ENCODE peak calls at places on chromosome 12, in seven cellular contexts. X is progenitor cell of endocrine pancreas; Q is GM23338; R is NCI-H1694 treated with DMSO at 0.1 percent for 48 hours; A is fibroblast of pulmonary artery; Z is activated T-helper 1 cell treated with anti-CD3 and anti-CD28 coated beads, Interleukin-12 subunit alpha, Interleukin-12 subunit beta, Interleukin-2, Interleukin-4 antibody, amounts not matched to agents 30 ng/mL and 10 ng/mL and 1 ng/mL, durations not matched to agents 14 hours and 24 hours and 36 hours; S is lower leg skin. C is an unnamed sample.

GRCh38 chr12:662541-663292 is 528 bp downstream of the NINJ2 start:
- DNase-seq in A (peak), Z (no peak), Q (no peak), X (no peak), R (no peak), S (peak), C (no peak)

GRCh38 chr12:32437095-32437515 is 37.7 kb downstream of the FGD4 start:
- DNase-seq in X (no peak), Q (no peak), R (no peak), Z (no peak), S (no peak), A (peak), C (no peak)

GRCh38 chr12:69330475-69331473 is 17.4 kb upstream of the LYZ start:
- DNase-seq in Z (peak), Q (peak), S (peak), X (no peak), A (no peak), R (no peak), C (peak)

GRCh38 chr12:92593734-92594402 is 108.9 kb upstream of the PLEKHG7 start:
- DNase-seq in S (no peak), A (peak), X (no peak), Q (no peak), Z (peak), R (no peak), C (peak)

GRCh38 chr12:1936406-1937320 is 18.2 kb upstream of the CACNA2D4 start:
- DNase-seq in X (no peak), S (no peak), Q (no peak), R (peak), Z (no peak), A (peak), C (peak)

GRCh38 chr12:48883305-48884171 is 17.9 kb upstream of the RND1 start:
- DNase-seq in Z (no peak), Q (peak), S (no peak), R (no peak), A (peak), X (peak), C (no peak)

GRCh38 chr12:52496054-52496453 is 3.0 kb upstream of the KRT6A start:
- DNase-seq in X (no peak), Q (no peak), Z (no peak), S (no peak), A (peak), R (no peak), C (no peak)

GRCh38 chr12:75550906-75551305 is 39.5 kb upstream of the KRR1 start:
- DNase-seq in R (no peak), Q (no peak), A (peak), X (no peak), Z (no peak), S (no peak), C (no peak)

GRCh38 chr12:123942911-123943648 is 29.6 kb downstream of the CCDC92 start:
- DNase-seq in A (peak), R (no peak), X (no peak), S (peak), Q (no peak), Z (no peak), C (no peak)

GRCh38 chr12:105843989-105844768 is 294.6 kb downstream of the NUAK1 start:
- DNase-seq in S (peak), A (no peak), Z (no peak), Q (no peak), X (no peak), R (no peak), C (no peak)

GRCh38 chr12:12534975-12535374 is 27.7 kb downstream of the DUSP16 start:
- DNase-seq in A (no peak), S (no peak), Q (no peak), Z (no peak), X (no peak), R (no peak), C (peak)

GRCh38 chr12:100447405-100447804 is 26.3 kb upstream of the NR1H4 start:
- DNase-seq in Z (no peak), Q (peak), S (no peak), R (no peak), X (no peak), A (no peak), C (no peak)

GRCh38 chr12:25130741-25131188 is 64.2 kb downstream of the DNAI7 start:
- DNase-seq in Z (no peak), R (peak), Q (peak), X (no peak), A (peak), S (no peak), C (no peak)

GRCh38 chr12:115752913-115753726 is 524.4 kb downstream of the MED13L start:
- DNase-seq in Q (peak), A (peak), Z (no peak), S (no peak), X (no peak), R (peak), C (no peak)

GRCh38 chr12:47082963-47083621 is 3.3 kb upstream of the AMIGO2 start:
- DNase-seq in Q (no peak), R (no peak), X (no peak), S (no peak), A (peak), Z (no peak), C (no peak)

GRCh38 chr12:54141534-54142475 is 47.0 kb downstream of the SMUG1 start:
- DNase-seq in Q (no peak), A (peak), S (no peak), X (no peak), Z (no peak), R (no peak), C (no peak)

GRCh38 chr12:25594376-25594775 is 41.3 kb upstream of the LMNTD1 start:
- DNase-seq in S (no peak), R (no peak), A (no peak), Q (no peak), Z (no peak), X (no peak), C (no peak)

GRCh38 chr12:28689398-28690175 is 459.5 kb upstream of the FAR2 start:
- DNase-seq in S (no peak), Q (no peak), Z (no peak), X (no peak), R (no peak), A (no peak), C (no peak)

GRCh38 chr12:120406553-120406952 is 31.4 kb upstream of the COX6A1 start:
- DNase-seq in R (no peak), X (no peak), S (no peak), Q (no peak), A (no peak), Z (no peak), C (no peak)

C was measured in mucosa of descending colon.